ENCODE peak calls at places on chromosomes 4 and X, in eight cellular contexts. J is activated CD8-positive, alpha-beta memory T cell treated with anti-CD3 and anti-CD28 coated beads for 4 hours; U is M059J; W is mesenteric fat pad; B is activated CD4-positive, alpha-beta T cell treated with anti-CD3 and anti-CD28 coated beads for 24 hours; O is nephron progenitor cell; I is GM23338; Z is D341Med. D is an unnamed sample.

GRCh38 chr4:66906314-66906713 is 639.0 kb downstream of the CENPC start:
- DNase-seq in J (no peak), U (peak; percentile 15), W (no peak), B (no peak), O (no peak), I (peak; percentile 55), Z (peak; percentile 49), D (peak; percentile 30)

GRCh38 chrX:117538441-117539418 is 577.9 kb downstream of the KLHL13 start:
- DNase-seq in J (no peak), U (no peak), W (no peak), B (no peak), O (no peak), I (no peak), Z (no peak), D (no peak)

GRCh38 chr4:26330186-26330787 is 9.5 kb downstream of the RBPJ start:
- DNase-seq in J (no peak), U (peak; percentile 65), W (no peak), B (no peak), O (no peak), I (peak; percentile 83), Z (peak; percentile 46), D (peak; percentile 75)

GRCh38 chr4:9859774-9860173 is 78.3 kb downstream of the DRD5 start:
- DNase-seq in J (no peak), U (no peak), W (no peak), B (no peak), O (no peak), I (no peak), Z (no peak), D (no peak)

GRCh38 chr4:81595798-81596610 is 124.3 kb upstream of the RASGEF1B start:
- DNase-seq in J (no peak), U (no peak), W (no peak), B (no peak), O (no peak), I (no peak), Z (no peak), D (no peak)

GRCh38 chrX:48896611-48897011 is 957 bp downstream of the TIMM17B start:
- DNase-seq in J (no peak), U (peak; percentile 17), W (no peak), B (no peak), O (no peak), I (peak; percentile 30), Z (no peak), D (no peak)

GRCh38 chrX:68942141-68942540 is 113.3 kb downstream of the EFNB1 start:
- DNase-seq in J (no peak), U (no peak), W (peak; percentile 28), B (no peak), O (no peak), I (no peak), Z (no peak), D (no peak)

GRCh38 chrX:108736509-108737479 is at the start of gene IRS4:
- DNase-seq in J (no peak), U (peak; percentile 10), W (no peak), B (no peak), O (peak; percentile 82), I (peak; percentile 90), Z (peak; percentile 37), D (peak; percentile 18)

GRCh38 chrX:8424941-8425340 is 39.7 kb upstream of the VCX3B start:
- DNase-seq in J (no peak), U (no peak), W (no peak), B (no peak), O (no peak), I (no peak), Z (no peak), D (no peak)

GRCh38 chr4:73917081-73917501 is 47.9 kb downstream of the CXCL1 start:
- DNase-seq in J (no peak), U (peak; percentile 93), W (no peak), B (no peak), O (no peak), I (no peak), Z (no peak), D (peak; percentile 94)

GRCh38 chrX:20711366-20711765 is 444.7 kb upstream of the RPS6KA3 start:
- DNase-seq in J (no peak), U (no peak), W (no peak), B (no peak), O (no peak), I (no peak), Z (no peak), D (no peak)

GRCh38 chr4:114658179-114658578 is 59.6 kb downstream of the UGT8 start:
- DNase-seq in J (no peak), U (no peak), W (no peak), B (no peak), O (no peak), I (peak; percentile 28), Z (no peak), D (no peak)

GRCh38 chr4:156767911-156768415 is 203.6 kb downstream of the PDGFC start:
- DNase-seq in J (no peak), U (no peak), W (no peak), B (no peak), O (no peak), I (no peak), Z (no peak), D (no peak)

GRCh38 chr4:154044118-154044517 is 255.2 kb upstream of the SFRP2 start:
- DNase-seq in J (no peak), U (no peak), W (no peak), B (no peak), O (no peak), I (no peak), Z (no peak), D (peak; percentile 20)

GRCh38 chr4:183961772-183962171 is 56.7 kb downstream of the STOX2 start:
- DNase-seq in J (no peak), U (no peak), W (no peak), B (no peak), O (no peak), I (peak; percentile 49), Z (no peak), D (no peak)

GRCh38 chr4:168200685-168201084 is 108.3 kb downstream of the ANXA10 start:
- DNase-seq in J (no peak), U (no peak), W (no peak), B (no peak), O (no peak), I (no peak), Z (no peak), D (peak; percentile 78)

GRCh38 chrX:153924149-153924861 is 1.8 kb downstream of the ARHGAP4 start:
- DNase-seq in J (no peak), U (peak; percentile 72), W (no peak), B (no peak), O (no peak), I (peak; percentile 41), Z (peak; percentile 71), D (peak; percentile 42)

GRCh38 chr4:177118596-177118995 is 191.1 kb upstream of the NEIL3 start:
- DNase-seq in J (no peak), U (peak; percentile 64), W (no peak), B (no peak), O (no peak), I (no peak), Z (no peak), D (no peak)

GRCh38 chrX:106898462-106898861 is 4.7 kb downstream of the RIPPLY1 start:
- DNase-seq in J (no peak), U (peak; percentile 71), W (no peak), B (no peak), O (no peak), I (peak; percentile 67), Z (peak; percentile 29), D (peak; percentile 79)

GRCh38 chr4:119894650-119895208 is 171.9 kb downstream of the MAD2L1 start:
- DNase-seq in J (no peak), U (no peak), W (no peak), B (no peak), O (no peak), I (no peak), Z (no peak), D (no peak)